ENCODE peak calls at places on chromosome 12, in nine cellular contexts. One of them, this sample, is unnamed.

GRCh38 chr12:109069307-109070231 is 17.2 kb downstream of the USP30 start:
- DNase-seq in head of caudate nucleus: no peak
- DNase-seq in HT1080: no peak
- DNase-seq in A172: no peak
- DNase-seq in fibroblast of gingiva: no peak
- DNase-seq in progenitor cell of endocrine pancreas: no peak
- DNase-seq in astrocyte of the spinal cord: no peak
- DNase-seq in COR-L47: no peak
- DNase-seq in AG10803: no peak
- DNase-seq in this sample: no peak

GRCh38 chr12:93167841-93168492 is 209.8 kb upstream of the NUDT4 start:
- DNase-seq in head of caudate nucleus: peak
- DNase-seq in HT1080: no peak
- DNase-seq in A172: peak
- DNase-seq in fibroblast of gingiva: no peak
- DNase-seq in progenitor cell of endocrine pancreas: no peak
- DNase-seq in astrocyte of the spinal cord: peak
- DNase-seq in COR-L47: no peak
- DNase-seq in AG10803: no peak
- DNase-seq in this sample: peak

GRCh38 chr12:108323581-108323980 is 15.5 kb downstream of the CMKLR1 start:
- DNase-seq in head of caudate nucleus: no peak
- DNase-seq in HT1080: no peak
- DNase-seq in A172: no peak
- DNase-seq in fibroblast of gingiva: no peak
- DNase-seq in progenitor cell of endocrine pancreas: no peak
- DNase-seq in astrocyte of the spinal cord: no peak
- DNase-seq in COR-L47: no peak
- DNase-seq in AG10803: no peak
- DNase-seq in this sample: no peak

GRCh38 chr12:76242813-76243540 is 105.2 kb downstream of the BBS10 start:
- DNase-seq in head of caudate nucleus: no peak
- DNase-seq in HT1080: no peak
- DNase-seq in A172: no peak
- DNase-seq in fibroblast of gingiva: no peak
- DNase-seq in progenitor cell of endocrine pancreas: no peak
- DNase-seq in astrocyte of the spinal cord: peak
- DNase-seq in COR-L47: no peak
- DNase-seq in AG10803: peak
- DNase-seq in this sample: no peak

GRCh38 chr12:71746983-71747611 is 7.6 kb upstream of the RAB21 start:
- DNase-seq in head of caudate nucleus: peak
- DNase-seq in HT1080: peak
- DNase-seq in A172: peak
- DNase-seq in fibroblast of gingiva: peak
- DNase-seq in progenitor cell of endocrine pancreas: no peak
- DNase-seq in astrocyte of the spinal cord: peak
- DNase-seq in COR-L47: peak
- DNase-seq in AG10803: peak
- DNase-seq in this sample: peak

GRCh38 chr12:64895541-64895940 is 71.1 kb downstream of the TBC1D30 start:
- DNase-seq in head of caudate nucleus: no peak
- DNase-seq in HT1080: peak
- DNase-seq in A172: no peak
- DNase-seq in fibroblast of gingiva: no peak
- DNase-seq in progenitor cell of endocrine pancreas: no peak
- DNase-seq in astrocyte of the spinal cord: peak
- DNase-seq in COR-L47: no peak
- DNase-seq in AG10803: peak
- DNase-seq in this sample: no peak

GRCh38 chr12:124438415-124439056 is 128.9 kb downstream of the NCOR2 start:
- DNase-seq in head of caudate nucleus: no peak
- DNase-seq in HT1080: no peak
- DNase-seq in A172: no peak
- DNase-seq in fibroblast of gingiva: no peak
- DNase-seq in progenitor cell of endocrine pancreas: peak
- DNase-seq in astrocyte of the spinal cord: no peak
- DNase-seq in COR-L47: no peak
- DNase-seq in AG10803: no peak
- DNase-seq in this sample: no peak

GRCh38 chr12:46233418-46233817 is 35.4 kb downstream of the SLC38A1 start:
- DNase-seq in head of caudate nucleus: no peak
- DNase-seq in HT1080: no peak
- DNase-seq in A172: no peak
- DNase-seq in fibroblast of gingiva: no peak
- DNase-seq in progenitor cell of endocrine pancreas: no peak
- DNase-seq in astrocyte of the spinal cord: no peak
- DNase-seq in COR-L47: no peak
- DNase-seq in AG10803: no peak
- DNase-seq in this sample: no peak

GRCh38 chr12:72036393-72036792 is 97.7 kb downstream of the TPH2 start:
- DNase-seq in head of caudate nucleus: no peak
- DNase-seq in HT1080: no peak
- DNase-seq in A172: no peak
- DNase-seq in fibroblast of gingiva: no peak
- DNase-seq in progenitor cell of endocrine pancreas: no peak
- DNase-seq in astrocyte of the spinal cord: no peak
- DNase-seq in COR-L47: no peak
- DNase-seq in AG10803: no peak
- DNase-seq in this sample: no peak

GRCh38 chr12:42957136-42957535 is 367.6 kb upstream of the PRICKLE1 start:
- DNase-seq in head of caudate nucleus: no peak
- DNase-seq in HT1080: no peak
- DNase-seq in A172: no peak
- DNase-seq in fibroblast of gingiva: no peak
- DNase-seq in progenitor cell of endocrine pancreas: no peak
- DNase-seq in astrocyte of the spinal cord: no peak
- DNase-seq in COR-L47: no peak
- DNase-seq in AG10803: no peak
- DNase-seq in this sample: no peak

GRCh38 chr12:104702565-104703139 is 245.9 kb downstream of the CHST11 start:
- DNase-seq in head of caudate nucleus: no peak
- DNase-seq in HT1080: no peak
- DNase-seq in A172: no peak
- DNase-seq in fibroblast of gingiva: peak
- DNase-seq in progenitor cell of endocrine pancreas: no peak
- DNase-seq in astrocyte of the spinal cord: peak
- DNase-seq in COR-L47: no peak
- DNase-seq in AG10803: peak
- DNase-seq in this sample: no peak

GRCh38 chr12:123714302-123714627 is 2.1 kb downstream of the ATP6V0A2 start:
- DNase-seq in head of caudate nucleus: no peak
- DNase-seq in HT1080: no peak
- DNase-seq in A172: no peak
- DNase-seq in fibroblast of gingiva: no peak
- DNase-seq in progenitor cell of endocrine pancreas: no peak
- DNase-seq in astrocyte of the spinal cord: no peak
- DNase-seq in COR-L47: no peak
- DNase-seq in AG10803: no peak
- DNase-seq in this sample: no peak

GRCh38 chr12:67766370-67766769 is 117.8 kb downstream of the DYRK2 start:
- DNase-seq in head of caudate nucleus: no peak
- DNase-seq in HT1080: peak
- DNase-seq in A172: peak
- DNase-seq in fibroblast of gingiva: peak
- DNase-seq in progenitor cell of endocrine pancreas: no peak
- DNase-seq in astrocyte of the spinal cord: peak
- DNase-seq in COR-L47: no peak
- DNase-seq in AG10803: peak
- DNase-seq in this sample: no peak

GRCh38 chr12:72547593-72547992 is 275.4 kb downstream of the TRHDE start:
- DNase-seq in head of caudate nucleus: no peak
- DNase-seq in HT1080: no peak
- DNase-seq in A172: no peak
- DNase-seq in fibroblast of gingiva: peak
- DNase-seq in progenitor cell of endocrine pancreas: no peak
- DNase-seq in astrocyte of the spinal cord: peak
- DNase-seq in COR-L47: no peak
- DNase-seq in AG10803: peak
- DNase-seq in this sample: no peak

GRCh38 chr12:69284131-69284530 is 44.8 kb downstream of the CPSF6 start:
- DNase-seq in head of caudate nucleus: peak
- DNase-seq in HT1080: peak
- DNase-seq in A172: peak
- DNase-seq in fibroblast of gingiva: peak
- DNase-seq in progenitor cell of endocrine pancreas: peak
- DNase-seq in astrocyte of the spinal cord: peak
- DNase-seq in COR-L47: peak
- DNase-seq in AG10803: peak
- DNase-seq in this sample: peak

GRCh38 chr12:52506858-52507715 is 13.1 kb downstream of the KRT5 start:
- DNase-seq in head of caudate nucleus: no peak
- DNase-seq in HT1080: peak
- DNase-seq in A172: peak
- DNase-seq in fibroblast of gingiva: peak
- DNase-seq in progenitor cell of endocrine pancreas: no peak
- DNase-seq in astrocyte of the spinal cord: peak
- DNase-seq in COR-L47: peak
- DNase-seq in AG10803: peak
- DNase-seq in this sample: peak

GRCh38 chr12:28742791-28743190 is 406.3 kb upstream of the FAR2 start:
- DNase-seq in head of caudate nucleus: no peak
- DNase-seq in HT1080: peak
- DNase-seq in A172: peak
- DNase-seq in fibroblast of gingiva: no peak
- DNase-seq in progenitor cell of endocrine pancreas: no peak
- DNase-seq in astrocyte of the spinal cord: peak
- DNase-seq in COR-L47: no peak
- DNase-seq in AG10803: no peak
- DNase-seq in this sample: no peak

GRCh38 chr12:56988207-56988739 is 18.1 kb downstream of the ZBTB39 start:
- DNase-seq in head of caudate nucleus: no peak
- DNase-seq in HT1080: no peak
- DNase-seq in A172: peak
- DNase-seq in fibroblast of gingiva: no peak
- DNase-seq in progenitor cell of endocrine pancreas: no peak
- DNase-seq in astrocyte of the spinal cord: no peak
- DNase-seq in COR-L47: no peak
- DNase-seq in AG10803: no peak
- DNase-seq in this sample: no peak

GRCh38 chr12:93134175-93134574 is 205.1 kb upstream of the EEA1 start:
- DNase-seq in head of caudate nucleus: no peak
- DNase-seq in HT1080: no peak
- DNase-seq in A172: no peak
- DNase-seq in fibroblast of gingiva: no peak
- DNase-seq in progenitor cell of endocrine pancreas: no peak
- DNase-seq in astrocyte of the spinal cord: no peak
- DNase-seq in COR-L47: no peak
- DNase-seq in AG10803: no peak
- DNase-seq in this sample: no peak

GRCh38 chr12:96120359-96121100 is 73.6 kb upstream of the ELK3 start:
- DNase-seq in head of caudate nucleus: no peak
- DNase-seq in HT1080: no peak
- DNase-seq in A172: no peak
- DNase-seq in fibroblast of gingiva: no peak
- DNase-seq in progenitor cell of endocrine pancreas: no peak
- DNase-seq in astrocyte of the spinal cord: no peak
- DNase-seq in COR-L47: no peak
- DNase-seq in AG10803: no peak
- DNase-seq in this sample: no peak

GRCh38 chr12:6742833-6743232 is 10.1 kb downstream of the MLF2 start:
- DNase-seq in head of caudate nucleus: no peak
- DNase-seq in HT1080: no peak
- DNase-seq in A172: no peak
- DNase-seq in fibroblast of gingiva: no peak
- DNase-seq in progenitor cell of endocrine pancreas: no peak
- DNase-seq in astrocyte of the spinal cord: no peak
- DNase-seq in COR-L47: no peak
- DNase-seq in AG10803: no peak
- DNase-seq in this sample: no peak

GRCh38 chr12:103279444-103279843 is 216.3 kb downstream of the C12orf42 start:
- DNase-seq in head of caudate nucleus: no peak
- DNase-seq in HT1080: peak
- DNase-seq in A172: no peak
- DNase-seq in fibroblast of gingiva: no peak
- DNase-seq in progenitor cell of endocrine pancreas: no peak
- DNase-seq in astrocyte of the spinal cord: no peak
- DNase-seq in COR-L47: peak
- DNase-seq in AG10803: no peak
- DNase-seq in this sample: peak

GRCh38 chr12:130031571-130032189 is 127.9 kb upstream of the TMEM132D start:
- DNase-seq in head of caudate nucleus: peak
- DNase-seq in HT1080: peak
- DNase-seq in A172: peak
- DNase-seq in fibroblast of gingiva: no peak
- DNase-seq in progenitor cell of endocrine pancreas: peak
- DNase-seq in astrocyte of the spinal cord: peak
- DNase-seq in COR-L47: no peak
- DNase-seq in AG10803: peak
- DNase-seq in this sample: peak

This sample was measured in NCI-H748 treated with DMSO at 0.1 percent for 48 hours.